ENCODE peak calls at places on chromosomes 16 and 17, in four cellular contexts. F is prostate gland, E is HepG2, A is H1. D is an unnamed sample.

GRCh38 chr17:71084219-71084618 is 914.9 kb downstream of the KCNJ2 start:
- DNase-seq in F (peak; percentile 9), E (peak; percentile 26), A (peak; percentile 73), D (no peak)

GRCh38 chr16:54651440-54651839 is 279.2 kb upstream of the IRX5 start:
- DNase-seq in F (no peak), E (no peak), A (peak; percentile 62), D (no peak)

GRCh38 chr17:73011016-73011486 is 81.4 kb downstream of the SLC39A11 start:
- DNase-seq in F (no peak), E (no peak), A (no peak), D (no peak)

GRCh38 chr16:48381201-48381600 is 4.0 kb downstream of the SIAH1 start:
- DNase-seq in F (no peak), E (no peak), A (no peak), D (no peak)

GRCh38 chr17:17313350-17313991 is 10.3 kb downstream of the NT5M start:
- DNase-seq in F (peak; percentile 60), E (peak; percentile 67), A (peak; percentile 79), D (no peak)

GRCh38 chr17:13321932-13322701 is 279.6 kb downstream of the HS3ST3A1 start:
- DNase-seq in F (no peak), E (peak; percentile 86), A (no peak), D (no peak)

GRCh38 chr17:9283909-9284308 is 262.6 kb downstream of the NTN1 start:
- DNase-seq in F (no peak), E (no peak), A (no peak), D (no peak)

GRCh38 chr17:70168979-70169706 is at the start of gene KCNJ2:
- DNase-seq in F (peak; percentile 90), E (peak; percentile 3), A (peak; percentile 88), D (no peak)

GRCh38 chr17:12806630-12807029 is 17.3 kb downstream of the ARHGAP44 start:
- DNase-seq in F (no peak), E (no peak), A (no peak), D (no peak)

GRCh38 chr16:85652431-85653221 is 36.1 kb downstream of the GINS2 start:
- DNase-seq in F (no peak), E (peak; percentile 27), A (no peak), D (no peak)

GRCh38 chr17:10183931-10184930 is 14.2 kb downstream of the GAS7 start:
- DNase-seq in F (no peak), E (no peak), A (no peak), D (no peak)

GRCh38 chr16:1981972-1982574 is 804 bp upstream of the NOXO1 start:
- DNase-seq in F (peak; percentile 36), E (peak; percentile 41), A (no peak), D (no peak)

GRCh38 chr17:79902146-79902791 is 63.0 kb upstream of the CBX4 start:
- DNase-seq in F (no peak), E (no peak), A (no peak), D (no peak)

GRCh38 chr16:89313583-89313982 is 96.1 kb downstream of the ZNF778 start:
- DNase-seq in F (no peak), E (no peak), A (no peak), D (no peak)

GRCh38 chr17:75604034-75604695 is 16.6 kb downstream of the MYO15B start:
- DNase-seq in F (no peak), E (no peak), A (no peak), D (no peak)

GRCh38 chr17:58703137-58703846 is 10.9 kb downstream of the RAD51C start:
- DNase-seq in F (no peak), E (no peak), A (no peak), D (peak; percentile 3)

GRCh38 chr16:88686439-88687253 is at the start of gene SNAI3:
- DNase-seq in F (peak; percentile 78), E (peak; percentile 76), A (peak; percentile 98), D (no peak)

GRCh38 chr17:3011891-3012290 is 51.5 kb downstream of the OR1D5 start:
- DNase-seq in F (no peak), E (no peak), A (no peak), D (no peak)

GRCh38 chr16:72995151-72995881 is 52.6 kb downstream of the ZFHX3 start:
- DNase-seq in F (no peak), E (no peak), A (peak; percentile 87), D (no peak)

GRCh38 chr17:39564201-39564828 is 43.4 kb downstream of the NEUROD2 start:
- DNase-seq in F (no peak), E (no peak), A (peak; percentile 66), D (no peak)

GRCh38 chr16:87828071-87828971 is 41.0 kb downstream of the SLC7A5 start:
- DNase-seq in F (no peak), E (no peak), A (no peak), D (no peak)

GRCh38 chr17:72717276-72717675 is 375.2 kb downstream of the SLC39A11 start:
- DNase-seq in F (no peak), E (no peak), A (no peak), D (no peak)

GRCh38 chr17:49970498-49970897 is 1.5 kb downstream of the DLX4 start:
- DNase-seq in F (no peak), E (no peak), A (no peak), D (no peak)

GRCh38 chr17:47850373-47850691 is 631 bp downstream of the SP6 start:
- DNase-seq in F (no peak), E (no peak), A (no peak), D (no peak)

GRCh38 chr16:3147757-3148104 is 12.9 kb downstream of the ZNF213 start:
- DNase-seq in F (no peak), E (no peak), A (no peak), D (no peak)

GRCh38 chr17:70661342-70662222 is 492.2 kb downstream of the KCNJ2 start:
- DNase-seq in F (no peak), E (no peak), A (no peak), D (no peak)

GRCh38 chr16:87740909-87741424 is 24.8 kb downstream of the KLHDC4 start:
- DNase-seq in F (no peak), E (no peak), A (no peak), D (no peak)

GRCh38 chr17:17254026-17254425 is 17.1 kb upstream of the FLCN start:
- DNase-seq in F (no peak), E (no peak), A (no peak), D (no peak)

GRCh38 chr16:60684002-60684401 is 1352.2 kb downstream of the CDH8 start:
- DNase-seq in F (no peak), E (no peak), A (no peak), D (no peak)

GRCh38 chr16:60681014-60681413 is 1355.2 kb downstream of the CDH8 start:
- DNase-seq in F (no peak), E (no peak), A (no peak), D (no peak)

GRCh38 chr16:60682219-60682618 is 1354.0 kb downstream of the CDH8 start:
- DNase-seq in F (no peak), E (no peak), A (no peak), D (no peak)

DNA sequence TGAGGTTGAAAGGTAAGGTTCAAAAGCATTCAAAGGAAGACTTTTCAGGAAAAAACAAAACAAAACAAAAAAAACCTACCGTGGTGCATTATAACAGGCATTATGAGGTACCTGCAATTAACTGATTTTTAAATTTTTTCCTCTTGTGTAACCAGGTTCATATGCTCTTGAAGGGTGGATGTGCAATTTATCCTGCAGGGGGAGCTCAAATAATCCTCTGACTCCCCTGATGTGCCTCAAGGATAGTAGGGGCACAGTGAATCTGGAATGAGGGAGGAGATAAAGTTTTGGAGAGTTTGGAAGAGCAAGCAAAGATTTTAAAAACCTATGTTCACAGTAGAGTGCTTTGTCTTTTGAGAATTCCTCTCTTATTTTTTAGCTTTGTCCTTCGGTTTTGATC is 1349.4 kb downstream of the CDH8 start:
- DNase-seq in F (no peak), E (no peak), A (no peak), D (no peak)
- TF ChIP-seq CTCF in F (no peak), E (no peak), A (no peak), D (no peak)

DNA sequence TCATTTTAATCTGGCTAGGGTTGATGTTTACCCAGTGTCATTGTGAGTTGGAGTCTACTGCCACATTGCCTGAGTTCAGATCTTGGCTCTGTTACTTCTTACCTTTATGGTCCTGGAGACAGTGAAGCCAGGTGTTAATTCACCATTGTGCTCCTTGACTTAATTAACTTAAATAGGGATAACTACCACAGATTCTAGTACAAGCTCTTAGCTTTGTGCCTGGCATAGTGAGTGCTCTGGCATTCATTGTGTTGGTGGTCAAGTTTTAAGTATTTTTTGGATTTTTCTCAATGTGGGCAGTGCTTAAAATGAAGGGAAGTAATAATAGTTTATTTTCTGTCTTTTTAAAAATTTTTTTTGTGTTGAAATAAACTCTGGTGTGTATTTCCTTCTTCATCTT is 4.6 kb downstream of the HAPSTR1 start:
- DNase-seq in F (no peak), E (no peak), A (no peak), D (no peak)
- H3K4me3 ChIP-seq in F (no peak overlapping the region), E (no peak overlapping the region), A (peak overlapping the region; percentile 85), D (no peak overlapping the region)

GRCh38 chr17:4899341-4900230 is at the start of gene C17orf107:
- DNase-seq in F (peak; percentile 88), E (no peak), A (no peak), D (no peak)
- TF ChIP-seq CTCF in F (no peak), E (no peak), A (no peak), D (no peak)

DNA sequence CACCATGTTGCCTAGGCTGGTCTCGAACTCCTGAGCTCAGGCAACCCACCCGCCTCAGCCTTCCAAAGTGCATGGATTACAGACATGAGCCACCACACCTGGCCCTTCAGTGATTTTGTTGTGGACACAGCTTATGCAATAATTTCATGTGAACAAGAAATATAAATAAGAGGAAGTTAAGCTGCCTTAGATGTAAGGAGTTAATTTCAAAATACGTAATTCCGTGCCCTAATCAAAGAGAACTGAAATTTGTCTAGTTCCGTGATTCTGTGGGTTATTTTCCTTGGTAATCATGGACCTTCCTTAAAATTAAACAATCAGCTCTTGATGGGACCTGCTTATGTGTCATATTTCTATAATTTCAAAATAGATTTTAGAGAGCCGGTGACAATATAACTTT is 11.9 kb downstream of the TVP23A start:
- DNase-seq in F (no peak), E (no peak), A (no peak), D (no peak)
- H3K4me3 ChIP-seq in F (no peak overlapping the region), E (no peak overlapping the region), A (no peak overlapping the region), D (no peak overlapping the region)

GRCh38 chr17:37187262-37187661 is 188.5 kb upstream of the C17orf78 start:
- DNase-seq in F (no peak), E (no peak), A (no peak), D (no peak)

GRCh38 chr17:37194208-37194607 is 181.6 kb upstream of the C17orf78 start:
- DNase-seq in F (no peak), E (no peak), A (no peak), D (no peak)

GRCh38 chr17:37188157-37188556 is 187.6 kb upstream of the C17orf78 start:
- DNase-seq in F (peak; percentile 69), E (no peak), A (no peak), D (no peak)

GRCh38 chr17:37191219-37191618 is 184.6 kb upstream of the C17orf78 start:
- DNase-seq in F (no peak), E (no peak), A (no peak), D (no peak)

GRCh38 chr17:37190493-37190892 is 185.3 kb upstream of the C17orf78 start:
- DNase-seq in F (no peak), E (no peak), A (no peak), D (no peak)
- TF ChIP-seq CTCF in F (no peak), E (no peak), A (no peak), D (no peak)